ENCODE peak calls at places on chromosome 12, in six cellular contexts. One of them, this sample, is unnamed.

GRCh38 chr12:65106948-65107347 is 14.2 kb downstream of the WIF1 start:
- DNase-seq in ecto neural progenitor cell: no peak
- DNase-seq in NCI-H460: no peak
- DNase-seq in neuronal stem cell: no peak
- DNase-seq in Peyer's patch: no peak
- DNase-seq in activated CD4-positive, alpha-beta T cell treated with anti-CD3 and anti-CD28 coated beads for 48 hours: no peak
- DNase-seq in this sample: no peak

GRCh38 chr12:120468271-120468845 is 1.2 kb downstream of the SRSF9 start:
- DNase-seq in ecto neural progenitor cell: peak
- DNase-seq in NCI-H460: no peak
- DNase-seq in neuronal stem cell: peak
- DNase-seq in Peyer's patch: peak
- DNase-seq in activated CD4-positive, alpha-beta T cell treated with anti-CD3 and anti-CD28 coated beads for 48 hours: peak
- DNase-seq in this sample: peak

GRCh38 chr12:57834086-57834876 is 12.2 kb downstream of the CTDSP2 start:
- DNase-seq in ecto neural progenitor cell: no peak
- DNase-seq in NCI-H460: no peak
- DNase-seq in neuronal stem cell: no peak
- DNase-seq in Peyer's patch: no peak
- DNase-seq in activated CD4-positive, alpha-beta T cell treated with anti-CD3 and anti-CD28 coated beads for 48 hours: no peak
- DNase-seq in this sample: no peak

GRCh38 chr12:54392485-54393349 is 8.2 kb upstream of the ZNF385A start:
- DNase-seq in ecto neural progenitor cell: no peak
- DNase-seq in NCI-H460: no peak
- DNase-seq in neuronal stem cell: no peak
- DNase-seq in Peyer's patch: no peak
- DNase-seq in activated CD4-positive, alpha-beta T cell treated with anti-CD3 and anti-CD28 coated beads for 48 hours: no peak
- DNase-seq in this sample: no peak

GRCh38 chr12:95259368-95259767 is 41.8 kb downstream of the VEZT start:
- DNase-seq in ecto neural progenitor cell: no peak
- DNase-seq in NCI-H460: no peak
- DNase-seq in neuronal stem cell: no peak
- DNase-seq in Peyer's patch: no peak
- DNase-seq in activated CD4-positive, alpha-beta T cell treated with anti-CD3 and anti-CD28 coated beads for 48 hours: no peak
- DNase-seq in this sample: no peak

GRCh38 chr12:74999474-74999873 is 210.2 kb downstream of the KCNC2 start:
- DNase-seq in ecto neural progenitor cell: no peak
- DNase-seq in NCI-H460: no peak
- DNase-seq in neuronal stem cell: no peak
- DNase-seq in Peyer's patch: no peak
- DNase-seq in activated CD4-positive, alpha-beta T cell treated with anti-CD3 and anti-CD28 coated beads for 48 hours: no peak
- DNase-seq in this sample: no peak

GRCh38 chr12:29164477-29165163 is 15.5 kb downstream of the FAR2 start:
- DNase-seq in ecto neural progenitor cell: no peak
- DNase-seq in NCI-H460: no peak
- DNase-seq in neuronal stem cell: no peak
- DNase-seq in Peyer's patch: no peak
- DNase-seq in activated CD4-positive, alpha-beta T cell treated with anti-CD3 and anti-CD28 coated beads for 48 hours: no peak
- DNase-seq in this sample: no peak

GRCh38 chr12:101793401-101793800 is 37.4 kb downstream of the GNPTAB start:
- DNase-seq in ecto neural progenitor cell: no peak
- DNase-seq in NCI-H460: no peak
- DNase-seq in neuronal stem cell: no peak
- DNase-seq in Peyer's patch: no peak
- DNase-seq in activated CD4-positive, alpha-beta T cell treated with anti-CD3 and anti-CD28 coated beads for 48 hours: no peak
- DNase-seq in this sample: no peak

GRCh38 chr12:25384038-25384953 is 133.6 kb upstream of the KRAS start:
- DNase-seq in ecto neural progenitor cell: peak
- DNase-seq in NCI-H460: no peak
- DNase-seq in neuronal stem cell: no peak
- DNase-seq in Peyer's patch: peak
- DNase-seq in activated CD4-positive, alpha-beta T cell treated with anti-CD3 and anti-CD28 coated beads for 48 hours: no peak
- DNase-seq in this sample: no peak

GRCh38 chr12:69583203-69583602 is 2.1 kb upstream of the CCT2 start:
- DNase-seq in ecto neural progenitor cell: no peak
- DNase-seq in NCI-H460: no peak
- DNase-seq in neuronal stem cell: no peak
- DNase-seq in Peyer's patch: no peak
- DNase-seq in activated CD4-positive, alpha-beta T cell treated with anti-CD3 and anti-CD28 coated beads for 48 hours: no peak
- DNase-seq in this sample: no peak

GRCh38 chr12:53265783-53266182 is 2.3 kb upstream of the ESPL1 start:
- DNase-seq in ecto neural progenitor cell: no peak
- DNase-seq in NCI-H460: no peak
- DNase-seq in neuronal stem cell: no peak
- DNase-seq in Peyer's patch: no peak
- DNase-seq in activated CD4-positive, alpha-beta T cell treated with anti-CD3 and anti-CD28 coated beads for 48 hours: no peak
- DNase-seq in this sample: no peak

GRCh38 chr12:118136559-118137003 is 657 bp downstream of the PEBP1 start:
- DNase-seq in ecto neural progenitor cell: peak
- DNase-seq in NCI-H460: no peak
- DNase-seq in neuronal stem cell: peak
- DNase-seq in Peyer's patch: peak
- DNase-seq in activated CD4-positive, alpha-beta T cell treated with anti-CD3 and anti-CD28 coated beads for 48 hours: peak
- DNase-seq in this sample: peak